ENCODE peak calls at places on chromosomes 6 and 20, in ten cellular contexts. S is astrocyte of the cerebellum, A is RWPE1, K is nephron progenitor cell, M is keratinocyte, T is GM20000, N is fibroblast of villous mesenchyme, F is RWPE2, J is adrenal gland, U is foreskin fibroblast. I is an unnamed sample.

GRCh38 chr6:117676577-117677218 is 1.4 kb downstream of the NUS1 start:
- DNase-seq in M (no peak), K (no peak), N (peak), T (no peak), J (no peak), F (no peak), S (no peak), U (no peak), A (no peak), I (no peak)

GRCh38 chr20:33130553-33130952 is 37.4 kb upstream of the BPIFA2 start:
- DNase-seq in J (no peak), K (no peak), A (no peak), T (no peak), M (no peak), S (no peak), N (no peak), F (peak), U (peak), I (peak)

GRCh38 chr6:70371454-70372105 is 41.7 kb upstream of the FAM135A start:
- DNase-seq in K (no peak), S (peak), U (peak), J (no peak), F (no peak), T (peak), N (peak), M (peak), A (peak), I (peak)

GRCh38 chr6:98843274-98844243 is 9.2 kb downstream of the POU3F2 start:
- DNase-seq in F (no peak), N (no peak), K (no peak), T (no peak), J (no peak), S (no peak), M (no peak), U (no peak), A (no peak), I (no peak)

GRCh38 chr6:81682858-81683257 is 69.6 kb downstream of the TENT5A start:
- DNase-seq in F (no peak), S (no peak), N (no peak), T (no peak), U (no peak), K (no peak), A (no peak), M (no peak), J (no peak), I (no peak)

GRCh38 chr6:158647501-158647900 is 2.4 kb upstream of the SYTL3 start:
- DNase-seq in T (no peak), N (no peak), S (no peak), K (no peak), J (no peak), U (no peak), F (no peak), M (no peak), A (no peak), I (no peak)

GRCh38 chr6:90369024-90369519 is 72.4 kb upstream of the BACH2 start:
- DNase-seq in N (peak), U (peak), T (peak), J (peak), F (peak), S (peak), M (peak), A (peak), K (no peak), I (peak)

GRCh38 chr6:11971154-11971553 is 41.0 kb upstream of the HIVEP1 start:
- DNase-seq in K (no peak), A (no peak), T (no peak), N (peak), U (peak), S (peak), M (no peak), J (no peak), F (no peak), I (no peak)

GRCh38 chr6:113813207-113813606 is 43.9 kb upstream of the MARCKS start:
- DNase-seq in M (no peak), T (no peak), F (no peak), U (peak), J (no peak), N (peak), S (peak), K (no peak), A (no peak), I (no peak)

GRCh38 chr6:158078320-158078719 is 89.7 kb downstream of the SERAC1 start:
- DNase-seq in T (no peak), M (no peak), K (no peak), N (no peak), S (no peak), U (no peak), A (no peak), F (no peak), J (no peak), I (no peak)

GRCh38 chr20:3843490-3843889 is 3.1 kb upstream of the MAVS start:
- DNase-seq in J (no peak), N (peak), U (peak), K (no peak), F (no peak), S (no peak), M (no peak), T (no peak), A (peak), I (peak)

GRCh38 chr6:112308476-112308875 is 38.7 kb upstream of the RFPL4B start:
- DNase-seq in U (peak), N (no peak), S (no peak), F (no peak), J (no peak), M (no peak), T (no peak), A (no peak), K (no peak), I (no peak)

GRCh38 chr6:5905431-5906339 is 101.0 kb downstream of the NRN1 start:
- DNase-seq in M (peak), K (no peak), U (peak), F (no peak), J (peak), A (peak), N (peak), S (peak), T (no peak), I (peak)

GRCh38 chr20:15889073-15889923 is 684.0 kb downstream of the KIF16B start:
- DNase-seq in K (no peak), J (no peak), F (no peak), A (no peak), S (no peak), T (no peak), U (no peak), N (no peak), M (no peak), I (peak)

GRCh38 chr6:105851181-105851580 is 235.0 kb upstream of the PRDM1 start:
- DNase-seq in T (no peak), N (peak), J (no peak), U (peak), F (no peak), A (no peak), M (no peak), K (no peak), S (no peak), I (no peak)

GRCh38 chr6:30234361-30234760 is 21.2 kb upstream of the TRIM26 start:
- DNase-seq in N (no peak), M (no peak), T (no peak), K (no peak), J (no peak), U (peak), F (no peak), A (no peak), S (no peak), I (no peak)

GRCh38 chr6:42817910-42818309 is 36.1 kb downstream of the BICRAL start:
- DNase-seq in S (no peak), M (no peak), A (no peak), N (no peak), J (no peak), T (no peak), K (no peak), F (no peak), U (no peak), I (no peak)

GRCh38 chr6:163162874-163163213 is 251.7 kb upstream of the QKI start:
- DNase-seq in N (no peak), K (no peak), T (no peak), M (no peak), F (no peak), U (no peak), A (no peak), J (no peak), S (no peak), I (no peak)

GRCh38 chr6:36959555-36960250 is 5.2 kb downstream of the PI16 start:
- DNase-seq in J (no peak), T (no peak), A (no peak), M (no peak), S (no peak), K (no peak), F (no peak), N (no peak), U (no peak), I (no peak)

GRCh38 chr6:157557541-157557940 is 176.6 kb downstream of the ZDHHC14 start:
- DNase-seq in A (no peak), N (no peak), J (no peak), M (no peak), T (peak), F (no peak), S (no peak), U (no peak), K (no peak), I (no peak)

GRCh38 chr6:40831381-40831780 is 207.6 kb downstream of the UNC5CL start:
- DNase-seq in S (no peak), M (no peak), U (no peak), N (no peak), F (no peak), T (no peak), J (no peak), K (no peak), A (no peak), I (no peak)

GRCh38 chr6:85641916-85642773 is 541 bp downstream of the SYNCRIP start:
- DNase-seq in K (peak), A (peak), M (no peak), F (peak), U (peak), J (peak), S (peak), T (peak), N (peak), I (peak)

GRCh38 chr6:134911532-134911931 is 38.4 kb downstream of the ALDH8A1 start:
- DNase-seq in J (no peak), T (no peak), K (no peak), N (peak), M (peak), U (peak), A (peak), S (peak), F (peak), I (peak)

GRCh38 chr20:37420610-37421009 is 74.7 kb downstream of the SRC start:
- DNase-seq in K (no peak), F (no peak), M (no peak), T (no peak), S (no peak), J (no peak), U (no peak), A (no peak), N (no peak), I (no peak)

GRCh38 chr20:56391596-56392281 is at the start of gene AURKA:
- DNase-seq in U (peak), F (peak), J (no peak), N (peak), S (no peak), K (peak), A (no peak), T (no peak), M (no peak), I (no peak)

GRCh38 chr6:21478411-21478810 is 115.1 kb upstream of the SOX4 start:
- DNase-seq in S (no peak), F (no peak), T (no peak), K (no peak), U (no peak), A (no peak), M (no peak), J (no peak), N (no peak), I (no peak)

GRCh38 chr6:111552241-111552744 is 53.4 kb downstream of the TRAF3IP2 start:
- DNase-seq in M (no peak), K (peak), U (peak), T (no peak), J (peak), A (peak), F (no peak), N (peak), S (peak), I (peak)

GRCh38 chr20:49570161-49570827 is 2.4 kb upstream of the PTGIS start:
- DNase-seq in A (no peak), K (no peak), S (no peak), N (no peak), M (no peak), U (no peak), F (peak), J (no peak), T (no peak), I (no peak)

GRCh38 chr6:24100336-24100735 is 25.7 kb upstream of the NRSN1 start:
- DNase-seq in U (no peak), S (no peak), T (no peak), J (no peak), N (no peak), M (no peak), A (no peak), F (no peak), K (no peak), I (no peak)

GRCh38 chr6:6320901-6321300 is 439 bp upstream of the F13A1 start:
- DNase-seq in T (no peak), U (peak), M (no peak), F (no peak), N (no peak), J (no peak), K (no peak), S (no peak), A (peak), I (peak)

GRCh38 chr6:116060572-116061283 is at the start of gene FRK:
- DNase-seq in M (no peak), S (no peak), T (no peak), K (no peak), F (no peak), A (peak), J (no peak), U (peak), N (peak), I (peak)
- TF ChIP-seq CTCF in M (no peak), S (no peak), T (no peak), K (no peak), F (peak), A (no peak), J (no peak), U (peak), N (peak), I (peak)

GRCh38 chr6:110537208-110538123 is 61.1 kb upstream of the SLC22A16 start:
- DNase-seq in F (no peak), J (peak), T (no peak), S (peak), K (no peak), A (peak), N (peak), U (peak), M (peak), I (peak)

GRCh38 chr6:110530671-110531070 is 54.3 kb upstream of the SLC22A16 start:
- DNase-seq in N (peak), U (peak), J (no peak), S (no peak), F (no peak), T (no peak), A (no peak), M (no peak), K (no peak), I (no peak)

GRCh38 chr6:110538416-110539060 is 62.1 kb upstream of the SLC22A16 start:
- DNase-seq in A (no peak), N (no peak), T (no peak), M (no peak), F (no peak), S (no peak), K (no peak), J (no peak), U (peak), I (no peak)

GRCh38 chr6:110532401-110532800 is 56.0 kb upstream of the SLC22A16 start:
- DNase-seq in K (no peak), J (no peak), S (no peak), T (no peak), A (no peak), F (no peak), M (no peak), U (no peak), N (peak), I (no peak)

DNA sequence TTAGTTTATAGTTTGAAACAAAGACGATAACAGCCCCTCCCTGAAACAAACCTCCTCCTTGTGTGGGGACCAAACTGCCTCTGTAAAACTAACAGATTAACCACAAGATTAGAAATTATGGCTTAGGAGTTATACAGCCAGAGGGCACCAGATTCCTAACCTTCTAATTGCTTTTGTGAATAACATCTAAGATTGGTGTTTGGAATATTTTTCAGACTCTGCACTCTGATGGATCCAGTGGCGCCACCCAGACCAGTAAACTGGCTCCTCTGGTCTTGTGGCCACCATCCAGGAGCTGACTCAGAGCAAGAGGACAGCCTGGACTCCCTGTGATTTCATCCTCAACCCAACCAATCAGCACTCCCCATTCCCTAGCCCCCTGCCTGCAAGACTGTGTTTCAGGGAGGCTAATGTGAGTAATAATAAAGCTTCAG is 58.3 kb upstream of the SLC22A16 start:
- DNase-seq in A (no peak), S (peak), J (peak), F (no peak), M (no peak), T (no peak), U (peak), K (no peak), N (peak), I (peak)
- TF ChIP-seq CTCF in A (no peak), S (no peak), J (no peak), F (peak), M (no peak), T (no peak), U (no peak), K (no peak), N (no peak), I (no peak)

GRCh38 chr6:152386131-152386530 is 251.0 kb downstream of the SYNE1 start:
- DNase-seq in S (no peak), T (no peak), A (no peak), M (no peak), N (no peak), F (no peak), K (no peak), J (no peak), U (no peak), I (no peak)
- TF ChIP-seq CTCF in S (no peak), T (no peak), A (no peak), M (no peak), N (no peak), F (no peak), K (no peak), J (no peak), U (no peak), I (no peak)

GRCh38 chr20:40938020-40938419 is 90.6 kb upstream of the TOP1 start:
- DNase-seq in J (no peak), K (no peak), N (no peak), F (no peak), T (no peak), A (no peak), U (no peak), M (no peak), S (no peak), I (no peak)
- TF ChIP-seq CTCF in J (no peak), K (no peak), N (peak), F (no peak), T (no peak), A (no peak), U (no peak), M (peak), S (no peak), I (no peak)

DNA sequence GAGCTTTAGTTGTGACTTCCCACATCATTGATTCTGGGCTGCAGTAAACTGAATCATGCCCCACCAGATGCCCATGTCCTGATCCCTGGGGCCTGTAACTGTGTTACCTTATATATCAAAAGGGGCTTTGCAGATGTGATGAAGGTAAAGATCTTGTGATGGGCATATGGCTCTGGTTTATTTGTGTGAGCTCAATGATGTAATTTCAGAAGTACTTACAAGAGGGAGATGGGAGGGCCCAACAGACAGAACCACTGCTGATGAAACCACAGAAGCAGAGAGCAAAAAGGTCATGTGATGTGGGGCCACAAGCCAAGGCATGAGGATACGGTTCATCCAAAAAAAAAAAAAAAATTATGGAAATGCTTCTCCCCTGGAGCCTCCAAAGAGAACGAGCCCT is 118.7 kb downstream of the TOX2 start:
- DNase-seq in S (no peak), F (peak), N (peak), M (no peak), A (no peak), U (peak), T (no peak), K (no peak), J (no peak), I (peak)
- TF ChIP-seq CTCF in S (no peak), F (no peak), N (no peak), M (no peak), A (no peak), U (no peak), T (no peak), K (no peak), J (no peak), I (no peak)

GRCh38 chr6:8434727-8435092 is 635 bp downstream of the SLC35B3 start:
- DNase-seq in U (no peak), F (no peak), T (no peak), J (no peak), S (no peak), M (no peak), A (no peak), N (no peak), K (no peak), I (no peak)
- TF ChIP-seq CTCF in U (no peak), F (no peak), T (no peak), J (no peak), S (no peak), M (no peak), A (no peak), N (no peak), K (no peak), I (no peak)

GRCh38 chr20:38651562-38651961 is 50.0 kb downstream of the ARHGAP40 start:
- DNase-seq in U (no peak), J (no peak), T (no peak), K (no peak), M (no peak), S (no peak), A (no peak), N (no peak), F (no peak), I (no peak)

GRCh38 chr20:38651154-38651553 is 49.5 kb downstream of the ARHGAP40 start:
- DNase-seq in T (no peak), J (no peak), K (no peak), F (no peak), A (no peak), M (no peak), S (no peak), N (no peak), U (no peak), I (no peak)

GRCh38 chr20:38650010-38650409 is 48.4 kb downstream of the ARHGAP40 start:
- DNase-seq in S (no peak), M (no peak), T (no peak), N (no peak), A (no peak), J (no peak), F (no peak), K (no peak), U (no peak), I (no peak)

GRCh38 chr20:38645980-38646858 is 44.6 kb downstream of the ARHGAP40 start:
- DNase-seq in M (peak), J (peak), F (peak), S (peak), U (peak), T (peak), N (peak), A (peak), K (peak), I (peak)

DNA sequence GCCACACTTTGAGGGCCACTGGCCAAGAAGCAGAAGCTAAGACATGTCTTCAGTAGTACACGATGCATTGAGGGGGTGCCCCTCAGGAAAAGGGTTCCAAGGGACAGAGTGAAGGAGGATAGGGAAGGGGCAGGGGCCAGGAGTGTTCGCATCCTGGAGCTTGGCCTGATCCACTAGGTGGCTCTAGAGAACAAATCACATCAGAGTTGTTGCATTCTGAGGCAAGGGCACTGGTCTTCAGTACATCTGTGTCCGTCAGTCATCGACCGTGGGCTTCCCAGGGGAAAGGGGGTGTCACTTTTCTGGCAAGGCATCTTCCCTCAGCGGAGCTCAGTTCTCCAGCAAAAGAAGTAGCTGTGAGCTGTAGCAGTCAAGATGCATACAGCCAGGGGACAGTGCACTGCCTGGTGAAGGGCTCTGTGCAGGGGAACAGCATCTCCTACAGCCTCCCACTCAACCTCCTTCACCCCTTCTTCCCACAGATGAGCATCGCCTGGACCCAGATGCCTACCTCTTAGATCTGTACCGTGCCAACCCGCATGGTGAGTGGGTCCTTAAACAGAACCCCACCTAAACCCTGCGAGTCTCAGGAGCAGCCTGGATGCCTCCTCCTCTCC is 47.8 kb downstream of the ARHGAP40 start:
- DNase-seq in N (peak), F (no peak), U (peak), K (peak), S (no peak), T (peak), A (peak), J (peak), M (no peak), I (peak)
- TF ChIP-seq CTCF in N (peak), F (peak), U (peak), K (peak), S (peak), T (peak), A (peak), J (peak), M (peak), I (peak)

I was measured in MCF 10A.